ENCODE peak calls at places on chromosome 4, in five cellular contexts. One of them, this sample, is unnamed. For H3K4me1, the result is how much of the 10 kb centered on the place peaks cover.

GRCh38 chr4:22407361-22407760 is 108.5 kb downstream of the ADGRA3 start:
- DNase-seq in SK-N-SH: no peak
- DNase-seq in sigmoid colon: no peak
- DNase-seq in H1: no peak
- DNase-seq in spleen: no peak
- DNase-seq in this sample: no peak

GRCh38 chr4:150001815-150002214 is 76.4 kb upstream of the DCLK2 start:
- DNase-seq in SK-N-SH: no peak
- DNase-seq in sigmoid colon: no peak
- DNase-seq in H1: no peak
- DNase-seq in spleen: no peak
- DNase-seq in this sample: no peak

GRCh38 chr4:127622923-127623754 is 9.6 kb upstream of the INTU start:
- DNase-seq in SK-N-SH: peak
- DNase-seq in sigmoid colon: no peak
- DNase-seq in H1: peak
- DNase-seq in spleen: peak
- DNase-seq in this sample: no peak

GRCh38 chr4:121189351-121189750 is 25.2 kb upstream of the TNIP3 start:
- DNase-seq in SK-N-SH: no peak
- DNase-seq in sigmoid colon: no peak
- DNase-seq in H1: no peak
- DNase-seq in spleen: no peak
- DNase-seq in this sample: no peak

GRCh38 chr4:39043058-39043696 is 11.0 kb upstream of the TMEM156 start:
- DNase-seq in SK-N-SH: no peak
- DNase-seq in sigmoid colon: no peak
- DNase-seq in H1: no peak
- DNase-seq in spleen: no peak
- DNase-seq in this sample: no peak

GRCh38 chr4:95049838-95050237 is 292.1 kb downstream of the BMPR1B start:
- DNase-seq in SK-N-SH: no peak
- DNase-seq in sigmoid colon: no peak
- DNase-seq in H1: no peak
- DNase-seq in spleen: no peak
- DNase-seq in this sample: no peak

GRCh38 chr4:101346562-101347266 is 612 bp downstream of the PPP3CA start:
- DNase-seq in SK-N-SH: no peak
- DNase-seq in sigmoid colon: peak
- DNase-seq in H1: peak
- DNase-seq in spleen: peak
- DNase-seq in this sample: no peak

GRCh38 chr4:64781737-64782326 is 372.6 kb upstream of the TECRL start:
- DNase-seq in SK-N-SH: peak
- DNase-seq in sigmoid colon: no peak
- DNase-seq in H1: no peak
- DNase-seq in spleen: no peak
- DNase-seq in this sample: no peak

GRCh38 chr4:7863911-7864681 is 75.6 kb downstream of the AFAP1 start:
- DNase-seq in SK-N-SH: no peak
- DNase-seq in sigmoid colon: peak
- DNase-seq in H1: no peak
- DNase-seq in spleen: no peak
- DNase-seq in this sample: peak

GRCh38 chr4:10316851-10317250 is 140.4 kb downstream of the ZNF518B start:
- DNase-seq in SK-N-SH: no peak
- DNase-seq in sigmoid colon: no peak
- DNase-seq in H1: no peak
- DNase-seq in spleen: no peak
- DNase-seq in this sample: no peak

GRCh38 chr4:184453402-184454160 is 20.8 kb downstream of the IRF2 start:
- DNase-seq in SK-N-SH: no peak
- DNase-seq in sigmoid colon: no peak
- DNase-seq in H1: no peak
- DNase-seq in spleen: no peak
- DNase-seq in this sample: peak

GRCh38 chr4:148068065-148068911 is 336.4 kb downstream of the ARHGAP10 start:
- DNase-seq in SK-N-SH: peak
- DNase-seq in sigmoid colon: no peak
- DNase-seq in H1: peak
- DNase-seq in spleen: no peak
- DNase-seq in this sample: no peak

GRCh38 chr4:7434766-7435150 is at the start of gene PSAPL1:
- DNase-seq in SK-N-SH: peak
- DNase-seq in sigmoid colon: no peak
- DNase-seq in H1: no peak
- DNase-seq in spleen: no peak
- DNase-seq in this sample: no peak

GRCh38 chr4:55475394-55476243 is 71.1 kb downstream of the CLOCK start:
- DNase-seq in SK-N-SH: no peak
- DNase-seq in sigmoid colon: no peak
- DNase-seq in H1: no peak
- DNase-seq in spleen: no peak
- DNase-seq in this sample: no peak

GRCh38 chr4:153834901-153835300 is 46.0 kb upstream of the SFRP2 start:
- DNase-seq in SK-N-SH: no peak
- DNase-seq in sigmoid colon: no peak
- DNase-seq in H1: no peak
- DNase-seq in spleen: no peak
- DNase-seq in this sample: no peak

GRCh38 chr4:168514249-168514852 is 17.5 kb downstream of the PALLD start:
- DNase-seq in SK-N-SH: peak
- DNase-seq in sigmoid colon: no peak
- DNase-seq in H1: no peak
- DNase-seq in spleen: no peak
- DNase-seq in this sample: no peak

GRCh38 chr4:155604718-155605601 is 61.7 kb upstream of the GUCY1A1 start:
- DNase-seq in SK-N-SH: no peak
- DNase-seq in sigmoid colon: peak
- DNase-seq in H1: no peak
- DNase-seq in spleen: no peak
- DNase-seq in this sample: no peak

GRCh38 chr4:81715335-81715734 is 243.6 kb upstream of the RASGEF1B start:
- DNase-seq in SK-N-SH: no peak
- DNase-seq in sigmoid colon: no peak
- DNase-seq in H1: peak
- DNase-seq in spleen: no peak
- DNase-seq in this sample: no peak

GRCh38 chr4:71635094-71635493 is 148.8 kb downstream of the GC start:
- DNase-seq in SK-N-SH: no peak
- DNase-seq in sigmoid colon: no peak
- DNase-seq in H1: no peak
- DNase-seq in spleen: no peak
- DNase-seq in this sample: no peak

GRCh38 chr4:8613421-8614364 is 21.1 kb downstream of the CPZ start:
- DNase-seq in SK-N-SH: no peak
- DNase-seq in sigmoid colon: peak
- DNase-seq in H1: no peak
- DNase-seq in spleen: no peak
- DNase-seq in this sample: no peak

GRCh38 chr4:3703343-3703676 is 62.9 kb upstream of the ADRA2C start:
- DNase-seq in SK-N-SH: no peak
- DNase-seq in sigmoid colon: no peak
- DNase-seq in H1: no peak
- DNase-seq in spleen: no peak
- DNase-seq in this sample: no peak

GRCh38 chr4:82957045-82957444 is 53.6 kb downstream of the LIN54 start:
- DNase-seq in SK-N-SH: no peak
- DNase-seq in sigmoid colon: no peak
- DNase-seq in H1: no peak
- DNase-seq in spleen: no peak
- DNase-seq in this sample: no peak

GRCh38 chr4:53233396-53233795 is 132.5 kb downstream of the SCFD2 start:
- DNase-seq in SK-N-SH: no peak
- DNase-seq in sigmoid colon: no peak
- DNase-seq in H1: no peak
- DNase-seq in spleen: no peak
- DNase-seq in this sample: no peak

GRCh38 chr4:101349346-101350064 is 2.2 kb upstream of the PPP3CA start:
- DNase-seq in SK-N-SH: peak
- DNase-seq in sigmoid colon: peak
- DNase-seq in H1: no peak
- DNase-seq in spleen: no peak
- DNase-seq in this sample: no peak

GRCh38 chr4:21742326-21742725 is 206.2 kb downstream of the KCNIP4 start:
- DNase-seq in SK-N-SH: no peak
- DNase-seq in sigmoid colon: no peak
- DNase-seq in H1: no peak
- DNase-seq in spleen: no peak
- DNase-seq in this sample: no peak

GRCh38 chr4:108360857-108361820 is 192.4 kb upstream of the LEF1 start:
- DNase-seq in SK-N-SH: no peak
- DNase-seq in sigmoid colon: no peak
- DNase-seq in H1: no peak
- DNase-seq in spleen: no peak
- DNase-seq in this sample: no peak

GRCh38 chr4:138049350-138049749 is 192.8 kb downstream of the SLC7A11 start:
- DNase-seq in SK-N-SH: no peak
- DNase-seq in sigmoid colon: no peak
- DNase-seq in H1: no peak
- DNase-seq in spleen: no peak
- DNase-seq in this sample: no peak
- H3K4me1 ChIP-seq in SK-N-SH: under half
- H3K4me1 ChIP-seq in sigmoid colon: under half
- H3K4me1 ChIP-seq in H1: under half
- H3K4me1 ChIP-seq in spleen: under half
- H3K4me1 ChIP-seq in this sample: under half

DNA sequence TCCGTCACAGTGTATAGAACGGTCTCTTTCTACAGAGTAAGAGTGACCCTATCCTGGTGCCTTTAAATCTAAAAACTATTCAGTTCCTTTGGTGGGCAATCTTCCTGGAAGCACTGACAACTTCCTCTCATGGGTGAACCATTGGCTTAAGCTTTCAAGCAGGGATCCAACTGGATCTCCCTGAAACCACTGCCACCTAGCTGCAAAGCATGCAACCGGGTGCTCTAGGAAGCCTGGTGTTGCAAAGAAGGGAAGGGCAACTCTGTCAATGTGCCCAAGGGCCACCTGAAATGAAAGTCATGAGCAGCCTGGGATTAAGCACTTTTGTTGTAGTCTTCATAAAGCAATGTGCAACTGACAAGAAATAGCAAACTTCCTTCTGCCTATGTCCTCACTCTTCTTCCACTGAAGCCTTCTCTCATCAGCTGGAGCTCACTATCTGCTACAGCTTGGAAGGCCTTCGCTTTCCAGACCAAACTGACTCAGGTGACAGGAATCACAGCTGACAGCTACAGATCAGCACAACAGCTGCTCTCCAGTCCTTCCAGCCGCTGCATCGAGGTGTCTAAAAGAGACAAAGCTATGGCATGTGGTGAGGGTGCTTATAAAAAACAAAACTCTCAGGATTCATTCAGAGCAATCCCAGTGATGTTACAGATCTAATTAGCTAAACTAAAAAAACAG is 46.1 kb downstream of the SETD7 start:
- DNase-seq in SK-N-SH: no peak
- DNase-seq in sigmoid colon: no peak
- DNase-seq in H1: no peak
- DNase-seq in spleen: no peak
- DNase-seq in this sample: no peak
- TF ChIP-seq CTCF in SK-N-SH: peak
- TF ChIP-seq CTCF in sigmoid colon: no peak
- TF ChIP-seq CTCF in H1: peak
- TF ChIP-seq CTCF in spleen: no peak
- TF ChIP-seq CTCF in this sample: no peak

GRCh38 chr4:87521757-87522374 is 7.3 kb downstream of the SPARCL1 start:
- DNase-seq in SK-N-SH: no peak
- DNase-seq in sigmoid colon: no peak
- DNase-seq in H1: no peak
- DNase-seq in spleen: no peak
- DNase-seq in this sample: no peak
- TF ChIP-seq POLR2AphosphoS5 in SK-N-SH: no peak
- TF ChIP-seq POLR2AphosphoS5 in sigmoid colon: peak
- TF ChIP-seq POLR2AphosphoS5 in H1: no peak
- TF ChIP-seq POLR2AphosphoS5 in spleen: no peak
- TF ChIP-seq POLR2AphosphoS5 in this sample: peak

GRCh38 chr4:48035952-48036351 is 19.4 kb downstream of the NIPAL1 start:
- DNase-seq in SK-N-SH: no peak
- DNase-seq in sigmoid colon: no peak
- DNase-seq in H1: no peak
- DNase-seq in spleen: no peak
- DNase-seq in this sample: no peak
- H3K4me1 ChIP-seq in SK-N-SH: under half
- H3K4me1 ChIP-seq in sigmoid colon: under half
- H3K4me1 ChIP-seq in H1: under half
- H3K4me1 ChIP-seq in spleen: under half
- H3K4me1 ChIP-seq in this sample: under half

GRCh38 chr4:37383579-37384229 is 139.2 kb downstream of the NWD2 start:
- DNase-seq in SK-N-SH: peak
- DNase-seq in sigmoid colon: no peak
- DNase-seq in H1: peak
- DNase-seq in spleen: no peak
- DNase-seq in this sample: no peak
- TF ChIP-seq CTCF in SK-N-SH: peak
- TF ChIP-seq CTCF in sigmoid colon: no peak
- TF ChIP-seq CTCF in H1: no peak
- TF ChIP-seq CTCF in spleen: no peak
- TF ChIP-seq CTCF in this sample: no peak

GRCh38 chr4:30863031-30863430 is 142.9 kb downstream of the PCDH7 start:
- DNase-seq in SK-N-SH: no peak
- DNase-seq in sigmoid colon: no peak
- DNase-seq in H1: no peak
- DNase-seq in spleen: no peak
- DNase-seq in this sample: no peak
- TF ChIP-seq POLR2AphosphoS5 in SK-N-SH: no peak
- TF ChIP-seq POLR2AphosphoS5 in sigmoid colon: no peak
- TF ChIP-seq POLR2AphosphoS5 in H1: no peak
- TF ChIP-seq POLR2AphosphoS5 in spleen: no peak
- TF ChIP-seq POLR2AphosphoS5 in this sample: no peak

GRCh38 chr4:113639311-113639710 is 122.2 kb downstream of the CAMK2D start:
- DNase-seq in SK-N-SH: no peak
- DNase-seq in sigmoid colon: no peak
- DNase-seq in H1: no peak
- DNase-seq in spleen: no peak
- DNase-seq in this sample: no peak
- H3K4me1 ChIP-seq in SK-N-SH: under half
- H3K4me1 ChIP-seq in sigmoid colon: half or more
- H3K4me1 ChIP-seq in H1: under half
- H3K4me1 ChIP-seq in spleen: half or more
- H3K4me1 ChIP-seq in this sample: under half

GRCh38 chr4:1767770-1768366 is 25.2 kb upstream of the FGFR3 start:
- DNase-seq in SK-N-SH: peak
- DNase-seq in sigmoid colon: no peak
- DNase-seq in H1: peak
- DNase-seq in spleen: no peak
- DNase-seq in this sample: no peak
- TF ChIP-seq CTCF in SK-N-SH: peak
- TF ChIP-seq CTCF in sigmoid colon: no peak
- TF ChIP-seq CTCF in H1: no peak
- TF ChIP-seq CTCF in spleen: no peak
- TF ChIP-seq CTCF in this sample: no peak

This sample was measured in vagina.